ENCODE peak calls at places on chromosome 1, in six cellular contexts. One of them, this sample, is unnamed.

GRCh38 chr1:204544321-204544720 is 28.1 kb downstream of the MDM4 start:
- DNase-seq in heart left ventricle: no peak
- DNase-seq in IMR-90: peak
- DNase-seq in CD8-positive, alpha-beta T cell: no peak
- DNase-seq in HCT116: no peak
- DNase-seq in heart right ventricle: no peak
- DNase-seq in this sample: no peak

GRCh38 chr1:15453773-15454172 is 2.8 kb upstream of the CELA2A start:
- DNase-seq in heart left ventricle: no peak
- DNase-seq in IMR-90: peak
- DNase-seq in CD8-positive, alpha-beta T cell: no peak
- DNase-seq in HCT116: no peak
- DNase-seq in heart right ventricle: no peak
- DNase-seq in this sample: no peak

GRCh38 chr1:55214903-55215193 is 316 bp downstream of the USP24 start:
- DNase-seq in heart left ventricle: no peak
- DNase-seq in IMR-90: peak
- DNase-seq in CD8-positive, alpha-beta T cell: no peak
- DNase-seq in HCT116: no peak
- DNase-seq in heart right ventricle: peak
- DNase-seq in this sample: peak

GRCh38 chr1:25685938-25686665 is 69.5 kb downstream of the MAN1C1 start:
- DNase-seq in heart left ventricle: no peak
- DNase-seq in IMR-90: no peak
- DNase-seq in CD8-positive, alpha-beta T cell: no peak
- DNase-seq in HCT116: no peak
- DNase-seq in heart right ventricle: no peak
- DNase-seq in this sample: no peak

GRCh38 chr1:174032823-174033222 is 10.7 kb upstream of the RC3H1 start:
- DNase-seq in heart left ventricle: no peak
- DNase-seq in IMR-90: peak
- DNase-seq in CD8-positive, alpha-beta T cell: no peak
- DNase-seq in HCT116: no peak
- DNase-seq in heart right ventricle: no peak
- DNase-seq in this sample: no peak

GRCh38 chr1:3717715-3718601 is 34.3 kb upstream of the CCDC27 start:
- DNase-seq in heart left ventricle: no peak
- DNase-seq in IMR-90: no peak
- DNase-seq in CD8-positive, alpha-beta T cell: no peak
- DNase-seq in HCT116: no peak
- DNase-seq in heart right ventricle: no peak
- DNase-seq in this sample: no peak

GRCh38 chr1:36864182-36865079 is 169.9 kb downstream of the GRIK3 start:
- DNase-seq in heart left ventricle: no peak
- DNase-seq in IMR-90: no peak
- DNase-seq in CD8-positive, alpha-beta T cell: no peak
- DNase-seq in HCT116: peak
- DNase-seq in heart right ventricle: no peak
- DNase-seq in this sample: no peak

GRCh38 chr1:59554011-59554673 is 257.2 kb downstream of the FGGY start:
- DNase-seq in heart left ventricle: no peak
- DNase-seq in IMR-90: no peak
- DNase-seq in CD8-positive, alpha-beta T cell: no peak
- DNase-seq in HCT116: no peak
- DNase-seq in heart right ventricle: no peak
- DNase-seq in this sample: no peak

GRCh38 chr1:12244078-12244477 is 14.2 kb downstream of the VPS13D start:
- DNase-seq in heart left ventricle: no peak
- DNase-seq in IMR-90: no peak
- DNase-seq in CD8-positive, alpha-beta T cell: no peak
- DNase-seq in HCT116: no peak
- DNase-seq in heart right ventricle: no peak
- DNase-seq in this sample: no peak

GRCh38 chr1:73943270-73943669 is 254.7 kb downstream of the LRRIQ3 start:
- DNase-seq in heart left ventricle: no peak
- DNase-seq in IMR-90: no peak
- DNase-seq in CD8-positive, alpha-beta T cell: no peak
- DNase-seq in HCT116: no peak
- DNase-seq in heart right ventricle: no peak
- DNase-seq in this sample: no peak

GRCh38 chr1:101006553-101006952 is 19.0 kb downstream of the DPH5 start:
- DNase-seq in heart left ventricle: no peak
- DNase-seq in IMR-90: peak
- DNase-seq in CD8-positive, alpha-beta T cell: no peak
- DNase-seq in HCT116: no peak
- DNase-seq in heart right ventricle: no peak
- DNase-seq in this sample: no peak

GRCh38 chr1:100959502-100960060 is 63.7 kb downstream of the SLC30A7 start:
- DNase-seq in heart left ventricle: no peak
- DNase-seq in IMR-90: peak
- DNase-seq in CD8-positive, alpha-beta T cell: no peak
- DNase-seq in HCT116: no peak
- DNase-seq in heart right ventricle: no peak
- DNase-seq in this sample: no peak

GRCh38 chr1:19429611-19430010 is 55.7 kb downstream of the CAPZB start:
- DNase-seq in heart left ventricle: no peak
- DNase-seq in IMR-90: no peak
- DNase-seq in CD8-positive, alpha-beta T cell: no peak
- DNase-seq in HCT116: no peak
- DNase-seq in heart right ventricle: no peak
- DNase-seq in this sample: no peak

GRCh38 chr1:4654764-4655673 is 610 bp downstream of the AJAP1 start:
- DNase-seq in heart left ventricle: no peak
- DNase-seq in IMR-90: no peak
- DNase-seq in CD8-positive, alpha-beta T cell: no peak
- DNase-seq in HCT116: no peak
- DNase-seq in heart right ventricle: no peak
- DNase-seq in this sample: no peak

GRCh38 chr1:121558514-121558913 is 373.7 kb downstream of the SRGAP2C start:
- DNase-seq in heart left ventricle: no peak
- DNase-seq in IMR-90: peak
- DNase-seq in CD8-positive, alpha-beta T cell: no peak
- DNase-seq in HCT116: no peak
- DNase-seq in heart right ventricle: peak
- DNase-seq in this sample: peak

GRCh38 chr1:27526569-27527222 is 36.7 kb upstream of the WASF2 start:
- DNase-seq in heart left ventricle: no peak
- DNase-seq in IMR-90: peak
- DNase-seq in CD8-positive, alpha-beta T cell: no peak
- DNase-seq in HCT116: no peak
- DNase-seq in heart right ventricle: no peak
- DNase-seq in this sample: no peak

GRCh38 chr1:231590453-231591198 is 36.0 kb upstream of the DISC1 start:
- DNase-seq in heart left ventricle: peak
- DNase-seq in IMR-90: peak
- DNase-seq in CD8-positive, alpha-beta T cell: no peak
- DNase-seq in HCT116: peak
- DNase-seq in heart right ventricle: peak
- DNase-seq in this sample: peak

GRCh38 chr1:85088408-85088784 is 40.1 kb upstream of the MCOLN3 start:
- DNase-seq in heart left ventricle: no peak
- DNase-seq in IMR-90: no peak
- DNase-seq in CD8-positive, alpha-beta T cell: no peak
- DNase-seq in HCT116: no peak
- DNase-seq in heart right ventricle: no peak
- DNase-seq in this sample: no peak

GRCh38 chr1:170630977-170631376 is 33.0 kb upstream of the PRRX1 start:
- DNase-seq in heart left ventricle: no peak
- DNase-seq in IMR-90: no peak
- DNase-seq in CD8-positive, alpha-beta T cell: no peak
- DNase-seq in HCT116: no peak
- DNase-seq in heart right ventricle: no peak
- DNase-seq in this sample: no peak

GRCh38 chr1:27868932-27869718 is 3.2 kb upstream of the THEMIS2 start:
- DNase-seq in heart left ventricle: no peak
- DNase-seq in IMR-90: no peak
- DNase-seq in CD8-positive, alpha-beta T cell: peak
- DNase-seq in HCT116: no peak
- DNase-seq in heart right ventricle: no peak
- DNase-seq in this sample: no peak

GRCh38 chr1:24277420-24278169 is 41.6 kb upstream of the GRHL3 start:
- DNase-seq in heart left ventricle: no peak
- DNase-seq in IMR-90: peak
- DNase-seq in CD8-positive, alpha-beta T cell: no peak
- DNase-seq in HCT116: no peak
- DNase-seq in heart right ventricle: no peak
- DNase-seq in this sample: peak

GRCh38 chr1:11796036-11796828 is 9.5 kb downstream of the MTHFR start:
- DNase-seq in heart left ventricle: peak
- DNase-seq in IMR-90: peak
- DNase-seq in CD8-positive, alpha-beta T cell: no peak
- DNase-seq in HCT116: no peak
- DNase-seq in heart right ventricle: peak
- DNase-seq in this sample: no peak

GRCh38 chr1:24491577-24492360 is 10.9 kb upstream of the RCAN3 start:
- DNase-seq in heart left ventricle: no peak
- DNase-seq in IMR-90: no peak
- DNase-seq in CD8-positive, alpha-beta T cell: no peak
- DNase-seq in HCT116: no peak
- DNase-seq in heart right ventricle: no peak
- DNase-seq in this sample: no peak

GRCh38 chr1:201375169-201375568 is 2.3 kb downstream of the TNNT2 start:
- DNase-seq in heart left ventricle: no peak
- DNase-seq in IMR-90: no peak
- DNase-seq in CD8-positive, alpha-beta T cell: no peak
- DNase-seq in HCT116: no peak
- DNase-seq in heart right ventricle: no peak
- DNase-seq in this sample: no peak

GRCh38 chr1:201377611-201378092 is at the start of gene TNNT2:
- DNase-seq in heart left ventricle: peak
- DNase-seq in IMR-90: peak
- DNase-seq in CD8-positive, alpha-beta T cell: no peak
- DNase-seq in HCT116: no peak
- DNase-seq in heart right ventricle: peak
- DNase-seq in this sample: no peak

GRCh38 chr1:201374376-201374775 is 3.1 kb downstream of the TNNT2 start:
- DNase-seq in heart left ventricle: no peak
- DNase-seq in IMR-90: no peak
- DNase-seq in CD8-positive, alpha-beta T cell: no peak
- DNase-seq in HCT116: no peak
- DNase-seq in heart right ventricle: no peak
- DNase-seq in this sample: no peak

GRCh38 chr1:201376464-201377374 is 761 bp downstream of the TNNT2 start:
- DNase-seq in heart left ventricle: no peak
- DNase-seq in IMR-90: peak
- DNase-seq in CD8-positive, alpha-beta T cell: no peak
- DNase-seq in HCT116: peak
- DNase-seq in heart right ventricle: no peak
- DNase-seq in this sample: no peak

GRCh38 chr1:201376107-201376463 is 1.4 kb downstream of the TNNT2 start:
- DNase-seq in heart left ventricle: no peak
- DNase-seq in IMR-90: no peak
- DNase-seq in CD8-positive, alpha-beta T cell: no peak
- DNase-seq in HCT116: no peak
- DNase-seq in heart right ventricle: no peak
- DNase-seq in this sample: no peak
- H3K27ac ChIP-seq in heart left ventricle: peak
- H3K27ac ChIP-seq in IMR-90: no peak
- H3K27ac ChIP-seq in CD8-positive, alpha-beta T cell: no peak
- H3K27ac ChIP-seq in HCT116: no peak
- H3K27ac ChIP-seq in heart right ventricle: peak
- H3K27ac ChIP-seq in this sample: no peak

DNA sequence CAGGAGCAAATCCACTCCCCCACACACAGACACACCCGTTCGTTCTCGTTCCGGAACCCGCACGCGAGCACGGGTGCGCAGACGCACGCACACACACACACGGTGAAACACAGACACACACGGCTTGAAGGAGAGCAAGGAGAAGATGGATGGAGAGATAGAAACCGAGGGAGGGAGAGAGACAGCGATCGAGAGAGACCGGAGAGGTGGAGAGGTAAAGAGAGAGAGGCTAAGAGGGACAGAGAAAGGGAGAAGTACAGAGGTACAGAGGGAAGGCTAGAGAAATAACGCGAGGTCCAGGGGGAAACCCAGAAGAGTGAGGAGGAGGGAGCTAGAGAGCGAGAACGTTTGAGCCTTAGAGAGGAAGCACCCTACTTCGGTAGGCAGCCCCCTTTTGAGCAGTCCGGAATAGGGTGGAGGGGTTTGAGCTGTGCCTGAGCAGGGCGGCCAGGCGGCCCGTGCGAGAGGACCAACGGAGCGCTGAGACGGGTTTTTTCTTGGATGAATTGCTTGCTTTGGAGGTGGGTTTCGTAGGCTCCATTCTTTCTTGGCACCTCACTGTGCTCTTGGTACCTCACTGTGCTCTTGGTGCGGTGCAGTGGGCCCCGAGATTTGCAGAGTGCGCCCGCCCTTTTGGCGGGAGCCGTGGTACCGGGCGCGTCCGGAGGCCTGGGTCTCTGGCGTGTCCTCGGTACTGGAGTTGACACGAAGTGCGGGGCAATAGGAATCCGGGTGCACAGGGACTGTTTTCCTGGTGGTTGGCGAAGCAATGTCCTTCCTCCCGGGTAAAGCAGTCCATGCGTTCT is 88.4 kb upstream of the RHOU start:
- DNase-seq in heart left ventricle: no peak
- DNase-seq in IMR-90: peak
- DNase-seq in CD8-positive, alpha-beta T cell: peak
- DNase-seq in HCT116: no peak
- DNase-seq in heart right ventricle: no peak
- DNase-seq in this sample: no peak
- H3K27ac ChIP-seq in heart left ventricle: no peak
- H3K27ac ChIP-seq in IMR-90: no peak
- H3K27ac ChIP-seq in CD8-positive, alpha-beta T cell: no peak
- H3K27ac ChIP-seq in HCT116: peak
- H3K27ac ChIP-seq in heart right ventricle: no peak
- H3K27ac ChIP-seq in this sample: no peak

DNA sequence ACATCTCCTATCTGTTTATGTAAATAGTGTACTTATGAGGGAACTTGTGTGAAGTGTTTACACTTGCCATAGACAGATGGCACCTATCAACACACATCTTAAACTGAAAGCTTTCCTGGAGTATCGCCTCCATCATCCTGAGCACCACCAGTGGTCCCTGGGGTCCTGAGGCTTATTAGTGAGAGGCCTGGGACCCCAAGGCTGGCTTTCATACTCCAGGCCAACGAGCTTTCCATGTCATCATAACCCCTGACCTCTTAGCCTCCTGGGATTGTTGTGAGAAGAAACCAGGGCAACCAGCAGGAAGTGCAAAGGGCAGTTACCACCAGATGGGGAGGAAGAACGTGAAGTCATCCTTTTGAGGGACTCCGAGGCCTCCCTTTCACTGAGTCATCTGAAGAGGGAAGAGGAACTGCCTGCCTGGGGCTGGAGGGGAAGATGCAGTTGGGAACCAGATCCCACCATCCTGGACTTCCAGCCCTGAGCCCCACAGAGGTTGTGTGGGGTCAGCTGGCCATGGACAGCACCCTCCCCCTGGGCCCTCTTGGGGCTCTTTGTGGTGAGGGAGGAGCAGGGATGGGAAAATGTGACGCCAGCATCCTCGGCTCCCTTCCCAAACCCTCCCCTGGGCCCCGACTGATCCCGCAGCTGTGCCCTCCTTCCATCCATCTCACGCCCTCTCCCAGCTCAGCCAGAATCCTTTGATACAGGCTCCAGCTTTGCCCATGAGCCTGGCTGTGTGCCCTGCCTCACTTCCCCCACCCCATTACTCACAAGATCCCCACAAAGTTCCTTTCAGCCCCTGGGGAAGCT is 5.8 kb downstream of the INKA2 start:
- DNase-seq in heart left ventricle: peak
- DNase-seq in IMR-90: peak
- DNase-seq in CD8-positive, alpha-beta T cell: peak
- DNase-seq in HCT116: no peak
- DNase-seq in heart right ventricle: peak
- DNase-seq in this sample: no peak
- H3K27ac ChIP-seq in heart left ventricle: peak
- H3K27ac ChIP-seq in IMR-90: peak
- H3K27ac ChIP-seq in CD8-positive, alpha-beta T cell: no peak
- H3K27ac ChIP-seq in HCT116: no peak
- H3K27ac ChIP-seq in heart right ventricle: peak
- H3K27ac ChIP-seq in this sample: no peak

GRCh38 chr1:33099290-33100118 is 18.6 kb downstream of the AZIN2 start:
- DNase-seq in heart left ventricle: peak
- DNase-seq in IMR-90: peak
- DNase-seq in CD8-positive, alpha-beta T cell: peak
- DNase-seq in HCT116: peak
- DNase-seq in heart right ventricle: peak
- DNase-seq in this sample: peak
- H3K27ac ChIP-seq in heart left ventricle: no peak
- H3K27ac ChIP-seq in IMR-90: peak
- H3K27ac ChIP-seq in CD8-positive, alpha-beta T cell: peak
- H3K27ac ChIP-seq in HCT116: peak
- H3K27ac ChIP-seq in heart right ventricle: peak
- H3K27ac ChIP-seq in this sample: peak